ENCODE peak calls at places on chromosomes 2 and 18, in four cellular contexts. Y, Z, M and A are unnamed samples.

GRCh38 chr2:54597153-54597827 is 126.2 kb upstream of the EML6 start:
- DNase-seq in Y (peak; percentile 77), Z (no peak), M (peak; percentile 76), A (peak; percentile 74)

GRCh38 chr2:213004197-213004821 is 147.1 kb downstream of the IKZF2 start:
- DNase-seq in Y (no peak), Z (no peak), M (no peak), A (no peak)

GRCh38 chr2:196176142-196176738 is 4.9 kb upstream of the STK17B start:
- DNase-seq in Y (no peak), Z (peak; percentile 92), M (peak; percentile 27), A (no peak)

GRCh38 chr2:240466579-240467148 is 31.2 kb downstream of the GPC1 start:
- DNase-seq in Y (no peak), Z (no peak), M (peak; percentile 1), A (no peak)

GRCh38 chr2:45699032-45699658 is 47.7 kb downstream of the PRKCE start:
- DNase-seq in Y (no peak), Z (no peak), M (no peak), A (no peak)

GRCh38 chr18:39561136-39561535 is 1995.5 kb upstream of the CELF4 start:
- DNase-seq in Y (no peak), Z (no peak), M (no peak), A (no peak)

GRCh38 chr2:176066645-176067586 is 16.8 kb downstream of the EVX2 start:
- DNase-seq in Y (no peak), Z (no peak), M (no peak), A (no peak)

GRCh38 chr18:55220523-55220922 is 261.3 kb upstream of the CCDC68 start:
- DNase-seq in Y (no peak), Z (no peak), M (no peak), A (no peak)

GRCh38 chr18:55343396-55344073 is 244.5 kb downstream of the TCF4 start:
- DNase-seq in Y (no peak), Z (no peak), M (no peak), A (no peak)

GRCh38 chr2:129803067-129803466 is 176.4 kb upstream of the RAB6C start:
- DNase-seq in Y (no peak), Z (no peak), M (no peak), A (no peak)

GRCh38 chr2:156110890-156111289 is 221.6 kb downstream of the NR4A2 start:
- DNase-seq in Y (no peak), Z (no peak), M (peak; percentile 29), A (no peak)

GRCh38 chr18:12860530-12860929 is 23.5 kb downstream of the PTPN2 start:
- DNase-seq in Y (no peak), Z (no peak), M (no peak), A (no peak)

GRCh38 chr2:202237787-202238233 is 587 bp downstream of the SUMO1 start:
- DNase-seq in Y (peak; percentile 18), Z (no peak), M (peak; percentile 10), A (no peak)

GRCh38 chr2:207765960-207766582 is 3.6 kb downstream of the FZD5 start:
- DNase-seq in Y (no peak), Z (no peak), M (no peak), A (no peak)

GRCh38 chr2:19361325-19361990 is 3.0 kb upstream of the OSR1 start:
- DNase-seq in Y (peak; percentile 33), Z (no peak), M (no peak), A (peak; percentile 59)

GRCh38 chr2:167776359-167776758 is 471.0 kb downstream of the STK39 start:
- DNase-seq in Y (no peak), Z (no peak), M (no peak), A (peak; percentile 15)

GRCh38 chr18:78245451-78245850 is 734.2 kb upstream of the SALL3 start:
- DNase-seq in Y (no peak), Z (no peak), M (no peak), A (no peak)

GRCh38 chr2:223944166-223944703 is 900 bp downstream of the WDFY1 start:
- DNase-seq in Y (peak; percentile 28), Z (peak; percentile 23), M (peak; percentile 28), A (peak; percentile 59)

GRCh38 chr2:43217228-43218220 is 8.9 kb downstream of the ZFP36L2 start:
- DNase-seq in Y (no peak), Z (no peak), M (peak; percentile 47), A (no peak)

GRCh38 chr18:4870177-4870773 is 326.8 kb downstream of the AKAIN1 start:
- DNase-seq in Y (no peak), Z (no peak), M (no peak), A (no peak)

DNA sequence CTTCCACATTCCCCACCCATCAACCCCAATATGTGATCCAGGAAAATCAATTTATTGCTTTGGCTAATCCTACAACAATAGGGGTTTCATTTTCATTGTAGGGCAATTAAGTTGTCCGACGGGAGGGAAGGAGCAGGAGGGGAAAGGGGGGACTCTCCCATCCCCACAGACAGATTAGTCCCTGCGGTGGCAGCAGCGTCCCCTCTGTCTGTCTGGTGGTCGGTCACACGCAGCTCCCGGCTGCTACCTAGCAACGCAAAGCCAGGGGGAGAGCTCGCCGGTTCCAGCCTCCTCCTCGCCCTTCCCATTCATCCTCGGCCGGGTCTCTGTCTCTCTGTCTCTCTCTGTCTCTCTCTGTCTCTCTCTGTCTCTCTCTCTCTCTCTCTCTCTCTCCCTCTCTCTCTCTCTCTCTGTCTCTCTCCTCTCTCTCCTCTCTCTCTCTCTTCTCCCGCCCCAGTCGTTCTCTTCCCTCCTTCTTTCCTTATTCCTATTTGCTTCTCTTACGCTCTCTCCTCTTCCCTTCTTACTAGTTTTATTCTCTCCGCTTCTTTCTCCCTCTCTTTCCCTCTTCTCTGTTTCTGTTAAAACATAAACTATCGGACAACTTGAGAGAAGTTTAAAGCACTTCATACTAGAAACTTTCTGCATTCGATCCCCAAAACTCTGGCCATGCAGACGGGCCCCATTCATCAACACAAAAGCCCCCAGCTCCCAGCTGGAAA is 1.2 kb downstream of the LRP2 start:
- DNase-seq in Y (no peak), Z (no peak), M (no peak), A (peak; percentile 46)
- H3K4me3 ChIP-seq in Y (peak overlapping the region; percentile 68), Z (no peak overlapping the region), M (no peak overlapping the region), A (peak overlapping the region; percentile 67)

GRCh38 chr2:219661197-219661954 is 33.9 kb downstream of the SLC4A3 start:
- DNase-seq in Y (no peak), Z (no peak), M (no peak), A (no peak)
- H3K9me3 ChIP-seq in Y (peaks cover 14% of the 10 kb centered on the region), Z (peaks cover 6% of the 10 kb centered on the region), M (no peaks in the 10 kb centered on the region), A (no peaks in the 10 kb centered on the region)

GRCh38 chr18:42413870-42414269 is 458.8 kb downstream of the PIK3C3 start:
- DNase-seq in Y (no peak), Z (no peak), M (no peak), A (no peak)
- H3K27ac ChIP-seq in Y (no peak overlapping the region), Z (no peak overlapping the region), M (no peak overlapping the region), A (no peak overlapping the region)

GRCh38 chr2:109248590-109248989 is 119.6 kb downstream of the SH3RF3 start:
- DNase-seq in Y (no peak), Z (no peak), M (no peak), A (no peak)

GRCh38 chr2:109247340-109247739 is 118.3 kb downstream of the SH3RF3 start:
- DNase-seq in Y (no peak), Z (no peak), M (no peak), A (no peak)

GRCh38 chr2:109246616-109247015 is 117.6 kb downstream of the SH3RF3 start:
- DNase-seq in Y (no peak), Z (no peak), M (no peak), A (no peak)

GRCh38 chr2:109246176-109246575 is 117.2 kb downstream of the SH3RF3 start:
- DNase-seq in Y (no peak), Z (no peak), M (no peak), A (no peak)

GRCh38 chr2:109247812-109248211 is 118.8 kb downstream of the SH3RF3 start:
- DNase-seq in Y (no peak), Z (no peak), M (no peak), A (no peak)
- H3K4me3 ChIP-seq in Y (no peak overlapping the region), Z (no peak overlapping the region), M (no peak overlapping the region), A (no peak overlapping the region)

GRCh38 chr18:10985689-10986088 is 163.7 kb downstream of the PIEZO2 start:
- DNase-seq in Y (no peak), Z (no peak), M (no peak), A (no peak)
- H3K9me3 ChIP-seq in Y (peaks cover 78% of the 10 kb centered on the region), Z (peaks cover 16% of the 10 kb centered on the region), M (no peaks in the 10 kb centered on the region), A (peaks cover 41% of the 10 kb centered on the region)

GRCh38 chr2:174613545-174613944 is 15.9 kb upstream of the WIPF1 start:
- DNase-seq in Y (no peak), Z (no peak), M (no peak), A (no peak)

GRCh38 chr2:174612960-174613359 is 15.4 kb upstream of the WIPF1 start:
- DNase-seq in Y (no peak), Z (no peak), M (no peak), A (no peak)

GRCh38 chr2:174615951-174616436 is 18.4 kb upstream of the WIPF1 start:
- DNase-seq in Y (peak; percentile 33), Z (no peak), M (no peak), A (no peak)

GRCh38 chr2:174611851-174612250 is 14.2 kb upstream of the WIPF1 start:
- DNase-seq in Y (no peak), Z (no peak), M (no peak), A (no peak)

GRCh38 chr2:174614261-174614660 is 16.7 kb upstream of the WIPF1 start:
- DNase-seq in Y (no peak), Z (no peak), M (no peak), A (no peak)
- H3K27ac ChIP-seq in Y (no peak overlapping the region), Z (no peak overlapping the region), M (no peak overlapping the region), A (no peak overlapping the region)

GRCh38 chr18:47683774-47684173 is 246.7 kb downstream of the SMAD2 start:
- DNase-seq in Y (no peak), Z (no peak), M (no peak), A (no peak)

DNA sequence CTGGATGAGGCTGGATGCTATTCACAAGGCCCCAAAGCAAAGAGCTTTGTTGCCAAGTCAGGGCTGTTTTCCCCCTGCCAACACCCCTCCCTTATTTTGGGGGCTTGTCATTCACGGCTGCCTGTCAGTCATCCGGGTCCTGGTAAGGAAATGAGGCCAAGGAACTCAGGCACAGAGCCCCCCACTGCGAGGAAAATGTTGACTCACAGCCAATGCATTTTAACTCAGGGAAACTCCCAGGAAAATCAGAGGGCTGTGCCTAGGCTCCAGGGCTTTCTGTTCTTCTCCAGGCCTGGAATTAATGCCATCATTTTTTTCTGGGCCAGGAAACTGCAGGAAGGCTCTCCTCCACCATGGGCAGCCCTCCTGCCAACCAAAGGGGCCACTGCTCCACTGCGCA is 241.1 kb downstream of the SMAD2 start:
- DNase-seq in Y (no peak), Z (no peak), M (no peak), A (no peak)
- H3K4me3 ChIP-seq in Y (no peak overlapping the region), Z (no peak overlapping the region), M (no peak overlapping the region), A (no peak overlapping the region)

DNA sequence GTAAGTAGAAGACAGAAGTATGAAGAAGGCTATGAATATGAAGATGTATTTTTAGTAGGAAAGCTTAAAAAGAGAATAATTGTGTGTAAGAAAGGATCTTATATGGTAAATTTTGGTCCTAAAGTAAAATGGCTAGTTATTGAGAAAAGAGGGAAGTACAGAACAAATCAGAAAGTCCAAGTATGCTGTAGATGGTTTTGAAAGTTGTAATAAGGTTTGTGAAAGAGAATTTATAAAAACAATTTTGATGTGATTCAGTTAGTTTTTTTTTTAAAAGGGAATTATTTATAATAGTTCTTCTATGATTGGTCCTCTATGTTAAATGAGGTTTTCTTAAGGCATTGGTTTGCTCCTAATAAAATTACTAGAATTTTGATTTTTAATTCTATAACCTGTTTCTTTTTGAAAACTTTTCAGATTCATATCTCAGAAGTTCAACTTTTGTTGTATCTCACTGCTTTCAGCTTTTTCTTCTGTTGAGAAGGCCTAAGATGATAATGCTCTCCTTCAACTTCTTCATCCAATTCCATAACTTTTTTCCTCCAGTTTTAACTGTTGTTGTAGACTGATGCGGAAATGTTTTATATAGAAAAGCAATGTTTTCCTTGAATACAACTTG is 322.7 kb downstream of the NOL4 start:
- DNase-seq in Y (no peak), Z (no peak), M (no peak), A (no peak)
- H3K9me3 ChIP-seq in Y (peaks cover 39% of the 10 kb centered on the region), Z (peaks cover 19% of the 10 kb centered on the region), M (no peaks in the 10 kb centered on the region), A (no peaks in the 10 kb centered on the region)